ENCODE peak calls at places on chromosomes 12 and 14, in eight cellular contexts. A, P, K, W, Q, L, F and B are unnamed samples.

GRCh38 chr12:25590021-25590721 is 37.1 kb upstream of the LMNTD1 start:
- DNase-seq in A (no peak), P (no peak), K (no peak), W (no peak), Q (no peak), L (no peak), F (no peak), B (no peak)

GRCh38 chr14:96261053-96261452 is 5.0 kb downstream of the BDKRB1 start:
- DNase-seq in A (no peak), P (no peak), K (no peak), W (no peak), Q (no peak), L (no peak), F (no peak), B (no peak)

GRCh38 chr12:63079791-63080395 is 71.1 kb downstream of the AVPR1A start:
- DNase-seq in A (no peak), P (no peak), K (no peak), W (no peak), Q (no peak), L (no peak), F (no peak), B (no peak)

GRCh38 chr12:70936414-70936813 is 15.9 kb upstream of the PTPRR start:
- DNase-seq in A (no peak), P (no peak), K (no peak), W (no peak), Q (no peak), L (no peak), F (no peak), B (no peak)

GRCh38 chr12:120783197-120783596 is 57.6 kb downstream of the ACADS start:
- DNase-seq in A (no peak), P (no peak), K (no peak), W (no peak), Q (peak), L (peak), F (no peak), B (peak)

GRCh38 chr12:99996095-99996494 is 11.4 kb upstream of the ANKS1B start:
- DNase-seq in A (no peak), P (no peak), K (no peak), W (no peak), Q (no peak), L (no peak), F (no peak), B (no peak)

GRCh38 chr14:21100931-21101330 is at the start of gene TMEM253:
- DNase-seq in A (no peak), P (no peak), K (no peak), W (no peak), Q (no peak), L (no peak), F (no peak), B (no peak)

GRCh38 chr12:51449569-51450246 is 25.1 kb downstream of the SLC4A8 start:
- DNase-seq in A (no peak), P (no peak), K (no peak), W (no peak), Q (peak), L (no peak), F (no peak), B (no peak)

GRCh38 chr14:60884134-60884533 is 96.7 kb downstream of the TRMT5 start:
- DNase-seq in A (no peak), P (no peak), K (no peak), W (no peak), Q (no peak), L (no peak), F (no peak), B (no peak)

GRCh38 chr12:39572551-39572950 is 47.1 kb downstream of the ABCD2 start:
- DNase-seq in A (no peak), P (no peak), K (no peak), W (no peak), Q (no peak), L (no peak), F (no peak), B (no peak)

GRCh38 chr12:131028587-131029338 is 75.1 kb downstream of the ADGRD1 start:
- DNase-seq in A (peak), P (no peak), K (no peak), W (no peak), Q (no peak), L (no peak), F (no peak), B (no peak)

GRCh38 chr14:92958373-92959188 is 35.6 kb downstream of the CHGA start:
- DNase-seq in A (no peak), P (no peak), K (peak), W (no peak), Q (no peak), L (no peak), F (no peak), B (no peak)

GRCh38 chr12:17661250-17661649 is 428.7 kb downstream of the RERGL start:
- DNase-seq in A (no peak), P (no peak), K (no peak), W (no peak), Q (no peak), L (no peak), F (no peak), B (no peak)

GRCh38 chr12:32402170-32402569 is 2.8 kb downstream of the FGD4 start:
- DNase-seq in A (no peak), P (no peak), K (no peak), W (no peak), Q (no peak), L (no peak), F (no peak), B (no peak)

GRCh38 chr12:124947013-124947412 is 32.6 kb upstream of the UBC start:
- DNase-seq in A (no peak), P (no peak), K (no peak), W (no peak), Q (no peak), L (no peak), F (no peak), B (no peak)

GRCh38 chr14:32702088-32702487 is 236.6 kb upstream of the NPAS3 start:
- DNase-seq in A (no peak), P (no peak), K (no peak), W (no peak), Q (no peak), L (no peak), F (no peak), B (no peak)